ENCODE peak calls at places on chromosomes 6 and 20, in ten cellular contexts. Q is RPMI7951; F is cardiac muscle cell; N is activated CD4-positive, alpha-beta T cell treated with anti-CD3 and anti-CD28 coated beads for 36 hours; Z is mesendoderm; W is retina; P is ascending aorta; R is A549; Y is neuronal stem cell; B is NCI-H1417. C is an unnamed sample.

GRCh38 chr20:44176833-44177533 is 10.0 kb downstream of the JPH2 start:
- DNase-seq in B (no peak), R (no peak), F (no peak), W (no peak), Y (no peak), N (no peak), Z (peak), P (peak), Q (peak), C (no peak)

GRCh38 chr20:9572690-9573089 is 58.3 kb downstream of the LAMP5 start:
- DNase-seq in B (peak), R (no peak), N (no peak), Q (no peak), Y (peak), P (no peak), Z (peak), W (peak), F (no peak), C (no peak)

GRCh38 chr6:20202070-20202658 is 10.1 kb downstream of the MBOAT1 start:
- DNase-seq in R (peak), Z (peak), P (no peak), F (peak), N (no peak), B (peak), W (no peak), Y (no peak), Q (peak), C (peak)

GRCh38 chr6:34243901-34244884 is 4.6 kb downstream of the SMIM29 start:
- DNase-seq in F (peak), P (peak), W (no peak), N (peak), R (peak), B (no peak), Q (peak), Y (no peak), Z (peak), C (peak)

GRCh38 chr6:99746261-99746895 is 139.7 kb downstream of the PRDM13 start:
- DNase-seq in Z (peak), Q (peak), N (peak), Y (peak), F (peak), B (peak), P (peak), W (peak), R (peak), C (peak)

GRCh38 chr6:12472601-12473038 is 182.5 kb downstream of the EDN1 start:
- DNase-seq in R (peak), N (no peak), F (peak), W (no peak), Z (peak), Y (no peak), B (no peak), P (peak), Q (peak), C (no peak)

GRCh38 chr6:152399409-152399808 is 237.8 kb downstream of the SYNE1 start:
- DNase-seq in N (no peak), P (peak), Q (no peak), R (no peak), F (no peak), W (no peak), B (no peak), Y (no peak), Z (no peak), C (no peak)

GRCh38 chr20:20837574-20838021 is 125.2 kb upstream of the RALGAPA2 start:
- DNase-seq in N (peak), P (peak), W (peak), Y (peak), B (peak), R (peak), Z (peak), Q (peak), F (peak), C (no peak)

GRCh38 chr20:2305946-2306345 is 10.1 kb downstream of the TGM3 start:
- DNase-seq in B (peak), Y (no peak), N (no peak), P (no peak), F (no peak), W (no peak), R (peak), Q (no peak), Z (no peak), C (no peak)

GRCh38 chr6:112109267-112109666 is 21.9 kb downstream of the FAM229B start:
- DNase-seq in Q (no peak), F (no peak), W (peak), Z (no peak), Y (peak), P (no peak), B (peak), N (no peak), R (no peak), C (no peak)

GRCh38 chr6:37653229-37653628 is 44.5 kb downstream of the MDGA1 start:
- DNase-seq in B (no peak), N (no peak), R (no peak), W (no peak), Y (no peak), Z (no peak), F (no peak), P (no peak), Q (no peak), C (no peak)

GRCh38 chr20:63306673-63307537 is 13.9 kb downstream of the COL20A1 start:
- DNase-seq in W (no peak), N (no peak), R (no peak), F (no peak), Z (no peak), Q (no peak), Y (no peak), B (no peak), P (no peak), C (no peak)

GRCh38 chr6:69818223-69818930 is 21.6 kb upstream of the LMBRD1 start:
- DNase-seq in W (no peak), Z (no peak), Q (no peak), N (no peak), F (no peak), P (no peak), Y (no peak), R (no peak), B (no peak), C (no peak)

GRCh38 chr6:84103029-84103428 is 69.5 kb downstream of the MRAP2 start:
- DNase-seq in B (no peak), Z (no peak), N (no peak), R (no peak), F (peak), W (no peak), P (no peak), Q (peak), Y (no peak), C (no peak)

GRCh38 chr6:56729719-56730118 is 87.0 kb upstream of the DST start:
- DNase-seq in F (peak), Y (no peak), B (no peak), P (no peak), N (no peak), R (no peak), Q (peak), W (no peak), Z (no peak), C (no peak)

GRCh38 chr20:63041776-63042175 is 35.0 kb upstream of the BHLHE23 start:
- DNase-seq in B (no peak), P (no peak), W (no peak), Q (no peak), F (no peak), Y (no peak), Z (no peak), R (no peak), N (no peak), C (no peak)